ENCODE peak calls at places on chromosomes 7 and 10, in five cellular contexts. One of them, this sample, is unnamed.

GRCh38 chr7:75983471-75984129 is 10.8 kb downstream of the TMEM120A start:
- DNase-seq in heart right ventricle: no peak
- DNase-seq in fibroblast of lung: no peak
- DNase-seq in neural progenitor cell: no peak
- DNase-seq in small intestine: no peak
- DNase-seq in this sample: no peak

GRCh38 chr10:92914478-92915066 is 66.3 kb downstream of the EXOC6 start:
- DNase-seq in neural progenitor cell: peak; percentile 72
- DNase-seq in heart right ventricle: peak; percentile 67
- DNase-seq in fibroblast of lung: peak; percentile 47
- DNase-seq in small intestine: peak; percentile 73
- DNase-seq in this sample: peak; percentile 80

GRCh38 chr10:42475168-42476098 is 162.9 kb downstream of the ZNF33B start:
- DNase-seq in small intestine: no peak
- DNase-seq in neural progenitor cell: no peak
- DNase-seq in fibroblast of lung: peak; percentile 70
- DNase-seq in heart right ventricle: no peak
- DNase-seq in this sample: peak; percentile 62

GRCh38 chr10:105023706-105024105 is 382.6 kb downstream of the SORCS3 start:
- DNase-seq in neural progenitor cell: no peak
- DNase-seq in small intestine: no peak
- DNase-seq in heart right ventricle: no peak
- DNase-seq in fibroblast of lung: no peak
- DNase-seq in this sample: no peak

GRCh38 chr10:119297207-119297968 is 90.0 kb downstream of the GRK5 start:
- DNase-seq in heart right ventricle: no peak
- DNase-seq in neural progenitor cell: no peak
- DNase-seq in small intestine: no peak
- DNase-seq in fibroblast of lung: peak; percentile 43
- DNase-seq in this sample: no peak

GRCh38 chr10:34231441-34232180 is 583.5 kb downstream of the PARD3 start:
- DNase-seq in small intestine: peak; percentile 67
- DNase-seq in heart right ventricle: peak; percentile 13
- DNase-seq in fibroblast of lung: no peak
- DNase-seq in neural progenitor cell: no peak
- DNase-seq in this sample: no peak

GRCh38 chr7:154929006-154929726 is 73.8 kb downstream of the PAXIP1 start:
- DNase-seq in small intestine: peak; percentile 66
- DNase-seq in fibroblast of lung: no peak
- DNase-seq in neural progenitor cell: no peak
- DNase-seq in heart right ventricle: no peak
- DNase-seq in this sample: no peak

GRCh38 chr7:124697746-124698145 is 67.8 kb downstream of the GPR37 start:
- DNase-seq in fibroblast of lung: no peak
- DNase-seq in neural progenitor cell: no peak
- DNase-seq in small intestine: no peak
- DNase-seq in heart right ventricle: no peak
- DNase-seq in this sample: no peak

GRCh38 chr7:28773423-28774129 is 184.6 kb downstream of the TRIL start:
- DNase-seq in heart right ventricle: no peak
- DNase-seq in neural progenitor cell: no peak
- DNase-seq in fibroblast of lung: no peak
- DNase-seq in small intestine: peak; percentile 13
- DNase-seq in this sample: no peak

GRCh38 chr7:3232228-3232627 is 68.8 kb upstream of the SDK1 start:
- DNase-seq in neural progenitor cell: no peak
- DNase-seq in small intestine: no peak
- DNase-seq in heart right ventricle: no peak
- DNase-seq in fibroblast of lung: peak; percentile 57
- DNase-seq in this sample: peak; percentile 24

GRCh38 chr7:240128-240676 is 47.8 kb downstream of the FAM20C start:
- DNase-seq in heart right ventricle: no peak
- DNase-seq in neural progenitor cell: no peak
- DNase-seq in fibroblast of lung: no peak
- DNase-seq in small intestine: no peak
- DNase-seq in this sample: no peak

DNA sequence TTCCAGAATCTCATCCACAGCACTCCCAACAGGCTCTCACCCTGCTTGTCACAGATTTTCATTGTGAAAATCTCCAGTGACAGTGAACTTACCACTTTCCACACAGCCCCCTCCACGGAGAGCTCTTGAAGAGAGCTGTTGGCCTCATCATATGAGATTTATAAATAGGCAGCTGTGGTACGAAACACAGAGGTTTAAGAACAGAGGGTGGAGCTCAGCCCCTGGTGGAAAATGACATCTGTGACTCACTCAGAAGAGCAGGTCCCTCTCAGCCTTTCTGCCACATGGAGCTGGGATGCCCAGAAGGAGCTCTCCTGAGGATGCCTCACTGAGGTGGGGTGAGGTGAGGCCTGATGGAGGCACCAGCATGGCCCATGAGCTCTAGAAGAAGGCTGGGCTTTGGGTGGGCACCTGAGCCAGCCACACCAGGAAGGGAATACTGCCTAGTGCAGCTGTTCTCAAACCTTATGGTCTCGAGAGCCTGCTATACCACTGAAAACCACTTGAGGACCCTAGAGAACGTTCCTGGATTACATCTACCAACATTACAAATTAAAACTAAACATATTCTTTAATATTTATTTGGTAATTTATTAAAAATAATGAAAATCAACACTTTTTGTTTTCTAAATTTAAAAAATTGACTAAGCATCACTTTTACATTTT is 25.8 kb upstream of the EEPD1 start:
- DNase-seq in neural progenitor cell: no peak
- DNase-seq in small intestine: no peak
- DNase-seq in heart right ventricle: no peak
- DNase-seq in fibroblast of lung: no peak
- DNase-seq in this sample: peak; percentile 6
- H3K4me1 ChIP-seq in neural progenitor cell: no peaks in the 10 kb centered on the region
- H3K4me1 ChIP-seq in small intestine: peaks cover 6% of the 10 kb centered on the region
- H3K4me1 ChIP-seq in heart right ventricle: peaks cover 22% of the 10 kb centered on the region
- H3K4me1 ChIP-seq in fibroblast of lung: peaks cover 5% of the 10 kb centered on the region
- H3K4me1 ChIP-seq in this sample: peaks cover 24% of the 10 kb centered on the region

GRCh38 chr7:157041004-157041403 is 30.5 kb upstream of the MNX1 start:
- DNase-seq in neural progenitor cell: no peak
- DNase-seq in small intestine: no peak
- DNase-seq in heart right ventricle: no peak
- DNase-seq in fibroblast of lung: peak; percentile 24
- DNase-seq in this sample: no peak
- H3K27me3 ChIP-seq in neural progenitor cell: peaks cover 16% of the 10 kb centered on the region
- H3K27me3 ChIP-seq in small intestine: no peaks in the 10 kb centered on the region
- H3K27me3 ChIP-seq in heart right ventricle: peaks cover 57% of the 10 kb centered on the region
- H3K27me3 ChIP-seq in fibroblast of lung: no peaks in the 10 kb centered on the region
- H3K27me3 ChIP-seq in this sample: peaks cover 32% of the 10 kb centered on the region

DNA sequence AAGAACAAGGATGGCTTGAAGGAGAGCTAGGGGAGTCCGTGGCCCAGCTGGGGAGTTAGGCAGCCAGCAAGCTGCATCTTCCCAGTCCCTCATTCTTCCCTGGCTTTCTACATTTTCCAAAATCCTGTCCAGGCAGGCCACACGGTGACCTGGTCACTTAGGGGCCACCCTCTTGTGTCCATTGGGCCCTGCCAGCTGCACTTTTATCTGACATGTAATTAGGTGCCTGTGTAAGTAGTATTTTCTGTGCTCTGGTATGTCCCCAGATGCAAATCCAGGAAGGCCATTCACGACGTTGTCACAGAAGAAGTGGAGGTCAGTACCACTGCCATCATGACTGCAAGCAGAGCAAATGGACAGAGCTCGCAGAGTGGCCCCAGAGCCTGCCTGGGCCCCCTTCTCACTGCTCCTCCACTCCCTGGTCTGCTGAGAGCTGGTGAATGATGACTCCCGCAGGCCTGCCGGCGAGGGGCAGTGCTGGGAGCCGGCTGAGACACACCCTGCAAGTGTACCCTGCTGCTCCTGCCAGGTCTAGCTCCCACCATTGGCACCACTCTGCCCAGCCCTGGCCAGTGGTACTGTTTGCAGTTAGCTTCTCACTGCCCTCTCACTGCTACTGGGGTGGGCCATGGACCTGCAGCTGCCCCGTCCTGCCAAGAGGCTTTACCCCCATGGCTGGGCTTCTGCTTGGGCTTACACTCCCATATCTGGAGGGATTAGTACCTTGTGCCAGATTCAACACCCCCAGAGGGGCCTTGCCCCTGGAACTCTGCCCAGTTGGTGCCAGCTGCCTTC is 98.2 kb downstream of the GLRX3 start:
- DNase-seq in small intestine: no peak
- DNase-seq in heart right ventricle: no peak
- DNase-seq in fibroblast of lung: no peak
- DNase-seq in neural progenitor cell: no peak
- DNase-seq in this sample: no peak
- H3K9me3 ChIP-seq in small intestine: no peaks in the 10 kb centered on the region
- H3K9me3 ChIP-seq in heart right ventricle: no peaks in the 10 kb centered on the region
- H3K9me3 ChIP-seq in fibroblast of lung: no peaks in the 10 kb centered on the region
- H3K9me3 ChIP-seq in neural progenitor cell: peaks cover 4% of the 10 kb centered on the region
- H3K9me3 ChIP-seq in this sample: peaks cover 3% of the 10 kb centered on the region

GRCh38 chr7:27145884-27146401 is 1.6 kb downstream of the HOXA6 start:
- DNase-seq in fibroblast of lung: peak; percentile 61
- DNase-seq in neural progenitor cell: no peak
- DNase-seq in small intestine: no peak
- DNase-seq in heart right ventricle: no peak
- DNase-seq in this sample: no peak
- H3K4me1 ChIP-seq in fibroblast of lung: peaks cover 22% of the 10 kb centered on the region
- H3K4me1 ChIP-seq in neural progenitor cell: peaks cover 7% of the 10 kb centered on the region
- H3K4me1 ChIP-seq in small intestine: no peaks in the 10 kb centered on the region
- H3K4me1 ChIP-seq in heart right ventricle: peaks cover 23% of the 10 kb centered on the region
- H3K4me1 ChIP-seq in this sample: peaks cover 39% of the 10 kb centered on the region

GRCh38 chr7:97731736-97732370 is at the start of gene TAC1:
- DNase-seq in small intestine: no peak
- DNase-seq in neural progenitor cell: peak; percentile 79
- DNase-seq in fibroblast of lung: peak; percentile 11
- DNase-seq in heart right ventricle: no peak
- DNase-seq in this sample: peak; percentile 22

GRCh38 chr7:97735075-97735474 is 3.2 kb downstream of the TAC1 start:
- DNase-seq in heart right ventricle: no peak
- DNase-seq in neural progenitor cell: no peak
- DNase-seq in fibroblast of lung: no peak
- DNase-seq in small intestine: no peak
- DNase-seq in this sample: no peak

GRCh38 chr7:97733276-97734206 is 1.7 kb downstream of the TAC1 start:
- DNase-seq in fibroblast of lung: no peak
- DNase-seq in small intestine: peak; percentile 6
- DNase-seq in heart right ventricle: no peak
- DNase-seq in neural progenitor cell: peak; percentile 76
- DNase-seq in this sample: peak; percentile 8

GRCh38 chr7:97732567-97733275 is 835 bp downstream of the TAC1 start:
- DNase-seq in fibroblast of lung: no peak
- DNase-seq in small intestine: no peak
- DNase-seq in heart right ventricle: no peak
- DNase-seq in neural progenitor cell: peak; percentile 45
- DNase-seq in this sample: no peak

DNA sequence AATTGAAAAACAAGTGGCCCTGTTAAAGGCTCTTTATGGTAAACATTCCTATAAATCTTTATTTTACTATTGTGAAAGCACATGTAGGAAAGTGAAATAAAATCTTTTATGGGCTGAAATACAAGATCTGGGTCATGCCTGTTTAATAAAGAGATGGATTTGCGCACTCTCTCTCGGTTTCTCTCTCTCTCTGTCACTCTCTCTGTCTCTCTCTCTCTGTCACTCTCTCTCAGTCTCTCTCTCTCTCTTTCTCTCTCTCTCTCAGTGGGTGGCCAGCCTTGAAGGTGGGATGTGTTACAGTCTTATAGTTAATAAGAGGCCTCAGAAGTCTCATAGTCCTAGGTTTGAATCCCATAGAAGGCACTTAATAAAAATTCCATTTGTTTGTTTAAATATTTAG is 2.4 kb downstream of the TAC1 start:
- DNase-seq in small intestine: no peak
- DNase-seq in heart right ventricle: no peak
- DNase-seq in fibroblast of lung: no peak
- DNase-seq in neural progenitor cell: no peak
- DNase-seq in this sample: no peak
- H3K27me3 ChIP-seq in small intestine: no peaks in the 10 kb centered on the region
- H3K27me3 ChIP-seq in heart right ventricle: peaks cover 99% of the 10 kb centered on the region
- H3K27me3 ChIP-seq in fibroblast of lung: peaks cover 19% of the 10 kb centered on the region
- H3K27me3 ChIP-seq in neural progenitor cell: peaks cover 93% of the 10 kb centered on the region
- H3K27me3 ChIP-seq in this sample: peaks cover 50% of the 10 kb centered on the region

GRCh38 chr7:20488850-20489249 is 126.6 kb upstream of the ABCB5 start:
- DNase-seq in heart right ventricle: no peak
- DNase-seq in fibroblast of lung: no peak
- DNase-seq in small intestine: no peak
- DNase-seq in neural progenitor cell: no peak
- DNase-seq in this sample: no peak
- H3K9me3 ChIP-seq in heart right ventricle: peaks cover 21% of the 10 kb centered on the region
- H3K9me3 ChIP-seq in fibroblast of lung: no peaks in the 10 kb centered on the region
- H3K9me3 ChIP-seq in small intestine: peaks cover 2% of the 10 kb centered on the region
- H3K9me3 ChIP-seq in neural progenitor cell: no peaks in the 10 kb centered on the region
- H3K9me3 ChIP-seq in this sample: peaks cover 26% of the 10 kb centered on the region

GRCh38 chr7:148395990-148396716 is 194.4 kb upstream of the C7orf33 start:
- DNase-seq in neural progenitor cell: no peak
- DNase-seq in fibroblast of lung: no peak
- DNase-seq in small intestine: no peak
- DNase-seq in heart right ventricle: no peak
- DNase-seq in this sample: no peak

GRCh38 chr7:148397056-148397455 is 193.5 kb upstream of the C7orf33 start:
- DNase-seq in small intestine: no peak
- DNase-seq in fibroblast of lung: no peak
- DNase-seq in heart right ventricle: no peak
- DNase-seq in neural progenitor cell: peak; percentile 37
- DNase-seq in this sample: no peak

GRCh38 chr7:148394582-148394981 is 196.0 kb upstream of the C7orf33 start:
- DNase-seq in small intestine: no peak
- DNase-seq in neural progenitor cell: no peak
- DNase-seq in fibroblast of lung: no peak
- DNase-seq in heart right ventricle: no peak
- DNase-seq in this sample: no peak

GRCh38 chr7:148397555-148397954 is 193.0 kb upstream of the C7orf33 start:
- DNase-seq in heart right ventricle: no peak
- DNase-seq in fibroblast of lung: no peak
- DNase-seq in neural progenitor cell: no peak
- DNase-seq in small intestine: no peak
- DNase-seq in this sample: no peak

DNA sequence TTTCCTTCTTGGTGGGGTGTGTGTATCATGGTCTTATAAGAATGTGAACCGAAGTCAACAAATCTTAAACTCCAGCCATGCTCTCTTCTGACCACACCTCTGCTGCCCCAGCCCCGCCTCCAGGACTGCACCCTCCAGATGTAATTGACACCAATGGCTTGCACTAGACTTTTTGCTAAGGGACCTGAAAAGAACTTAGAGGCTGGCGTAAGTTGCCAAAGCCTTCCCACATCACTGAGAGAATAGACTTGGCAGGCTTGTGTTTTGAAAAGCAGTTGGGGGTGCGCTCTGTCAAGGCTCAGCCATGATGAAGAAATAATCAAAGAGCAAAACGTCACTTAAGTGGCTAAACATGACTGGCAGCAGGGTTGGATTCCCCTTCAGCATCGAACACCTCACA is 195.3 kb upstream of the C7orf33 start:
- DNase-seq in neural progenitor cell: no peak
- DNase-seq in fibroblast of lung: no peak
- DNase-seq in heart right ventricle: no peak
- DNase-seq in small intestine: no peak
- DNase-seq in this sample: no peak
- H3K4me1 ChIP-seq in neural progenitor cell: peaks cover 49% of the 10 kb centered on the region
- H3K4me1 ChIP-seq in fibroblast of lung: no peaks in the 10 kb centered on the region
- H3K4me1 ChIP-seq in heart right ventricle: no peaks in the 10 kb centered on the region
- H3K4me1 ChIP-seq in small intestine: no peaks in the 10 kb centered on the region
- H3K4me1 ChIP-seq in this sample: no peaks in the 10 kb centered on the region

GRCh38 chr10:71207578-71207977 is 4.8 kb upstream of the UNC5B start:
- DNase-seq in neural progenitor cell: no peak
- DNase-seq in heart right ventricle: no peak
- DNase-seq in small intestine: no peak
- DNase-seq in fibroblast of lung: no peak
- DNase-seq in this sample: no peak
- H3K27me3 ChIP-seq in neural progenitor cell: peaks cover 31% of the 10 kb centered on the region
- H3K27me3 ChIP-seq in heart right ventricle: peaks cover 19% of the 10 kb centered on the region
- H3K27me3 ChIP-seq in small intestine: peaks cover 7% of the 10 kb centered on the region
- H3K27me3 ChIP-seq in fibroblast of lung: peaks cover 29% of the 10 kb centered on the region
- H3K27me3 ChIP-seq in this sample: peaks cover 66% of the 10 kb centered on the region

GRCh38 chr10:1461016-1461415 is 276.3 kb downstream of the ADARB2 start:
- DNase-seq in small intestine: no peak
- DNase-seq in neural progenitor cell: no peak
- DNase-seq in fibroblast of lung: no peak
- DNase-seq in heart right ventricle: no peak
- DNase-seq in this sample: no peak
- H3K9me3 ChIP-seq in small intestine: no peaks in the 10 kb centered on the region
- H3K9me3 ChIP-seq in neural progenitor cell: no peaks in the 10 kb centered on the region
- H3K9me3 ChIP-seq in fibroblast of lung: peaks cover 4% of the 10 kb centered on the region
- H3K9me3 ChIP-seq in heart right ventricle: no peaks in the 10 kb centered on the region
- H3K9me3 ChIP-seq in this sample: no peaks in the 10 kb centered on the region